ENCODE peak calls at places on chromosomes 6 and 20, in seven cellular contexts. M is SK-N-SH, K is K562, I is A549, N is H1, T is HepG2, U is GM12878. X is an unnamed sample.

GRCh38 chr20:19841740-19842139 is 83.7 kb downstream of the RIN2 start:
- DNase-seq in M (no peak), K (no peak), I (no peak), N (no peak), T (no peak), U (no peak), X (no peak)

GRCh38 chr20:48686238-48687096 is 141.3 kb downstream of the PREX1 start:
- DNase-seq in M (peak), K (no peak), I (no peak), N (no peak), T (no peak), U (no peak), X (no peak)

GRCh38 chr6:14146459-14147096 is 29.0 kb downstream of the CD83 start:
- DNase-seq in M (no peak), K (no peak), I (no peak), N (no peak), T (no peak), U (no peak), X (no peak)

GRCh38 chr6:6003334-6004146 is 3.2 kb downstream of the NRN1 start:
- DNase-seq in M (peak), K (no peak), I (no peak), N (no peak), T (no peak), U (no peak), X (no peak)

GRCh38 chr6:109292983-109293586 is 89.2 kb downstream of the CD164 start:
- DNase-seq in M (no peak), K (no peak), I (no peak), N (no peak), T (no peak), U (no peak), X (no peak)

GRCh38 chr6:7528565-7528964 is 12.9 kb upstream of the DSP start:
- DNase-seq in M (no peak), K (no peak), I (no peak), N (no peak), T (no peak), U (no peak), X (peak)

GRCh38 chr6:15796130-15796766 is 133.4 kb upstream of the DTNBP1 start:
- DNase-seq in M (no peak), K (no peak), I (no peak), N (no peak), T (no peak), U (no peak), X (no peak)

GRCh38 chr6:141677598-141678211 is 455.0 kb upstream of the GJE1 start:
- DNase-seq in M (peak), K (no peak), I (no peak), N (no peak), T (peak), U (no peak), X (peak)

DNA sequence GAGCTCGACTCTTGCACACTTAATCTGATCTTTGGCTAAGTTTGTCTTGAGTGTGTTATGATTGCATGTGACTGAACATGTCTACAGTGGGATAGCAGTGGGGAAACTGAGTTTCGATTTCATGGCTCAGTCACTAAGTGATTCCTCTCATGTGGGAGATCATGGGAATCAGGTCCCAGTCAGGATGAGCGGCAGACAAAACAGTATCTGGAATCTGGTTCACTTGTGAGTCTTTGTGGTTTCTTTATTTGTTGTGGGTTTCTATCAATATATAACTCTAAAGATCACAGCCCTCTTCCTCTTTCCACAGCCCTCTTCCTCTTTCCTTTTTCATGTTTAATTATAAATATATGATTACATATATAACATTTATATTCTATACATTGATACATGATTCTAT is 4.0 kb downstream of the RPP21 start:
- DNase-seq in M (no peak), K (no peak), I (no peak), N (no peak), T (no peak), U (no peak), X (no peak)
- TF ChIP-seq RFX5 in M (no peak), K (no peak), I (no peak), N (no peak), T (no peak), U (no peak), X (no peak)

DNA sequence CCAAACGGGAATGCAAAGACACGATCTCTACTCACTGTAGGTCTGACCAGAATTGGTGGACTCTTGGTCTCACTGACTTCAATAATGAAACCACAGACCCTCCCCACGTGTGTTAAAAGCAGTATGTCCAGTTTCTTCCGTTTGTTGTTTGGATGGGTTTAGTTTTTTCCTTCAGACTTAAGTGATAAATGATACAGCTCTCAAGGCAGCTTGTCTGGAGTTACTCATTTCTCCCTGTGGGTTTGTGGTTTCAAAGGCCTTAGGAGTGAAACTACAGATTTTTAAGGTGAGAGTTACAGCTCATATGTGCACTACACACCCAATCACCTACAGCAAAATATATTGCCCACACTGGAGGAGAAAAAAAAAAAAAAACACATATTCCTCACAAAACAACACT is 86.7 kb upstream of the STMND1 start:
- DNase-seq in M (no peak), K (no peak), I (no peak), N (no peak), T (no peak), U (peak), X (peak)
- TF ChIP-seq RFX5 in M (no peak), K (no peak), I (no peak), N (no peak), T (no peak), U (no peak), X (no peak)

GRCh38 chr6:148559848-148560433 is 186.9 kb upstream of the UST start:
- DNase-seq in M (peak), K (peak), I (peak), N (peak), T (peak), U (no peak), X (peak)
- TF ChIP-seq RFX5 in M (no peak), K (no peak), I (no peak), N (no peak), T (no peak), U (no peak), X (no peak)

GRCh38 chr6:90212274-90212673 is 84.4 kb downstream of the BACH2 start:
- DNase-seq in M (no peak), K (peak), I (no peak), N (no peak), T (no peak), U (no peak), X (no peak)

GRCh38 chr6:90214461-90214860 is 82.2 kb downstream of the BACH2 start:
- DNase-seq in M (no peak), K (no peak), I (no peak), N (no peak), T (no peak), U (no peak), X (no peak)

GRCh38 chr6:90216081-90216977 is 80.3 kb downstream of the BACH2 start:
- DNase-seq in M (no peak), K (no peak), I (no peak), N (no peak), T (peak), U (no peak), X (peak)

GRCh38 chr6:90217621-90218496 is 78.8 kb downstream of the BACH2 start:
- DNase-seq in M (no peak), K (no peak), I (peak), N (peak), T (peak), U (no peak), X (no peak)

DNA sequence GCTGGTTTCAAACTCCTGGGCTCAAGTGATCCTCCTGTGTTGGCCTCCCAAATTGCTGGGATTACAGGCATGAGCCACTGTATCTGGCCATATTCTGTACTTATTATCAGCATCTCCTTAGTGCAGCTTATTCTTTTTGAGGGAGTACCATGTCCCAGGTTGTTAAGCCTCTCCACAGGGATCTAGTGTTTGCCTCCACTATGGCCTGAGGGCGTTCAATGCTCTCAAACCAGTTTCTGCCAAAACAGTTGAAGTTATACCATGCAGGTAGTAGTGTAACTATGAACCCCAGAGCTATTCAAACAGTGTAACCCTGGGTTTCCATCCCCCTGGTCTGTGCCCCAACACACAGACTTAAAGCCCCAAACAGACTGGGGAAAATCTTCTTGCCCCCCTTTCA is 81.7 kb downstream of the BACH2 start:
- DNase-seq in M (no peak), K (no peak), I (no peak), N (no peak), T (no peak), U (no peak), X (no peak)
- TF ChIP-seq RFX5 in M (no peak), K (no peak), I (no peak), N (no peak), T (no peak), U (no peak), X (no peak)

GRCh38 chr6:87897581-87898147 is 150.0 kb upstream of the SPACA1 start:
- DNase-seq in M (no peak), K (no peak), I (no peak), N (no peak), T (no peak), U (no peak), X (peak)
- TF ChIP-seq RFX5 in M (no peak), K (no peak), I (no peak), N (no peak), T (no peak), U (no peak), X (no peak)

GRCh38 chr6:44257753-44258324 is 511 bp upstream of the SLC35B2 start:
- DNase-seq in M (no peak), K (no peak), I (no peak), N (no peak), T (no peak), U (no peak), X (no peak)

GRCh38 chr6:44257007-44257752 is at the start of gene SLC35B2:
- DNase-seq in M (peak), K (peak), I (peak), N (no peak), T (peak), U (no peak), X (peak)

GRCh38 chr6:44255848-44256247 is 1.5 kb downstream of the SLC35B2 start:
- DNase-seq in M (no peak), K (peak), I (peak), N (no peak), T (no peak), U (no peak), X (no peak)

GRCh38 chr6:44254957-44255808 is 2.1 kb downstream of the SLC35B2 start:
- DNase-seq in M (no peak), K (peak), I (peak), N (no peak), T (no peak), U (no peak), X (no peak)

GRCh38 chr6:44256291-44257006 is 879 bp downstream of the SLC35B2 start:
- DNase-seq in M (no peak), K (no peak), I (peak), N (no peak), T (no peak), U (no peak), X (no peak)
- TF ChIP-seq RFX5 in M (no peak), K (no peak), I (no peak), N (no peak), T (no peak), U (no peak), X (no peak)

GRCh38 chr20:1263853-1264252 is 2.2 kb upstream of the SNPH start:
- DNase-seq in M (no peak), K (no peak), I (no peak), N (no peak), T (no peak), U (no peak), X (peak)

GRCh38 chr20:1265916-1266166 is 253 bp upstream of the SNPH start:
- DNase-seq in M (no peak), K (no peak), I (no peak), N (no peak), T (no peak), U (no peak), X (no peak)

GRCh38 chr20:1265226-1265915 is 723 bp upstream of the SNPH start:
- DNase-seq in M (no peak), K (peak), I (no peak), N (no peak), T (no peak), U (no peak), X (no peak)

GRCh38 chr20:1266167-1266973 is at the start of gene SNPH:
- DNase-seq in M (peak), K (peak), I (peak), N (peak), T (no peak), U (no peak), X (peak)

DNA sequence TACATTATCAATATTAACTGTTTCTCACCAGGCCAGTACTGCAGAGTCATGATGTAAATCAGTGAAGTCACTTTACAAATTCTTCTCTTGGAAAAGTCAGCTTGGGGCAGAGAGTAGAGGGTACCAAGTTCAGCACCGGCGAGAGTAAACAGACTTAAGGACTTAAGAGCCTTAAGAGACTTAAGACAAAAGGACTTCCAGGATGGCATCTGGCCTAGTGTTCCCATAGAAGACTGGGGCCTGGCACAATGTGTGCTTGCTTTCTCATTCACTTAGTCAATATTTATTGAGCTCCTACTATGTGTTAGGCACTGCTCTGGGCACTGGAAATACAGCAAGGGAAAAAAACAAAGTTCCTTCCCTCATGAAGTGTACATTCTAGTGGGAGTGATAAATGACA is 1.4 kb upstream of the SNPH start:
- DNase-seq in M (no peak), K (no peak), I (no peak), N (no peak), T (no peak), U (no peak), X (no peak)
- TF ChIP-seq RFX5 in M (no peak), K (no peak), I (no peak), N (no peak), T (no peak), U (no peak), X (no peak)

GRCh38 chr6:70520575-70520974 is 46.2 kb upstream of the SDHAF4 start:
- DNase-seq in M (peak), K (peak), I (peak), N (no peak), T (peak), U (no peak), X (peak)
- TF ChIP-seq RFX5 in M (no peak), K (no peak), I (no peak), N (no peak), T (no peak), U (no peak), X (no peak)

GRCh38 chr20:62860391-62860923 is 1.2 kb downstream of the TCFL5 start:
- DNase-seq in M (no peak), K (no peak), I (no peak), N (no peak), T (peak), U (no peak), X (peak)
- TF ChIP-seq RFX5 in M (no peak), K (no peak), I (no peak), N (no peak), T (no peak), U (no peak), X (no peak)